ENCODE peak calls at places on chromosome 15, in six cellular contexts. Y, I, T, S, C and H are unnamed samples.

GRCh38 chr15:63040954-63041353 is 1.6 kb upstream of the TPM1 start:
- DNase-seq in I (no peak), C (no peak), Y (peak; percentile 41), S (no peak), T (peak; percentile 55), H (no peak)

GRCh38 chr15:62816342-62817059 is 226.0 kb upstream of the TPM1 start:
- DNase-seq in T (no peak), S (no peak), I (no peak), C (no peak), Y (no peak), H (no peak)

GRCh38 chr15:86373147-86373546 is 293.5 kb downstream of the AGBL1 start:
- DNase-seq in I (no peak), C (no peak), S (no peak), T (no peak), Y (no peak), H (no peak)

GRCh38 chr15:20352241-20353200 is 189.1 kb downstream of the GOLGA6L6 start:
- DNase-seq in Y (peak; percentile 10), I (no peak), S (no peak), T (no peak), C (peak; percentile 15), H (no peak)

GRCh38 chr15:78992416-78993256 is 47.8 kb upstream of the CTSH start:
- DNase-seq in T (peak; percentile 43), S (peak; percentile 24), C (peak; percentile 28), Y (no peak), I (no peak), H (no peak)

GRCh38 chr15:88057836-88058235 is 198.7 kb downstream of the NTRK3 start:
- DNase-seq in Y (no peak), S (no peak), T (no peak), C (no peak), I (no peak), H (no peak)

GRCh38 chr15:98160236-98160635 is 199.7 kb downstream of the ARRDC4 start:
- DNase-seq in S (peak; percentile 74), Y (no peak), C (peak; percentile 37), T (no peak), I (no peak), H (no peak)

GRCh38 chr15:70502576-70502975 is 260.8 kb downstream of the UACA start:
- DNase-seq in C (no peak), Y (no peak), S (no peak), T (no peak), I (no peak), H (no peak)

GRCh38 chr15:44289352-44289790 is 852 bp downstream of the GOLM2 start:
- DNase-seq in T (no peak), I (no peak), S (peak; percentile 23), C (no peak), Y (no peak), H (no peak)

GRCh38 chr15:98609144-98609852 is 39.0 kb upstream of the IGF1R start:
- DNase-seq in Y (no peak), I (no peak), S (no peak), C (no peak), T (no peak), H (no peak)

GRCh38 chr15:56978898-56979662 is 60.6 kb downstream of the TCF12 start:
- DNase-seq in Y (no peak), I (no peak), C (no peak), T (no peak), S (no peak), H (no peak)

GRCh38 chr15:98113357-98113756 is 152.9 kb downstream of the ARRDC4 start:
- DNase-seq in T (no peak), S (no peak), I (no peak), Y (no peak), C (no peak), H (no peak)

GRCh38 chr15:54365001-54365400 is 386.8 kb downstream of the UNC13C start:
- DNase-seq in C (no peak), I (no peak), Y (no peak), T (no peak), S (no peak), H (no peak)

GRCh38 chr15:48300038-48300437 is 31.2 kb upstream of the DUT start:
- DNase-seq in C (no peak), T (no peak), Y (no peak), S (no peak), I (no peak), H (no peak)

GRCh38 chr15:67415186-67415585 is 105.7 kb upstream of the C15orf61 start:
- DNase-seq in C (no peak), T (no peak), I (no peak), Y (no peak), S (no peak), H (no peak)

GRCh38 chr15:36682091-36682490 is 102.7 kb downstream of the CDIN1 start:
- DNase-seq in I (no peak), C (no peak), S (no peak), T (no peak), Y (no peak), H (no peak)

GRCh38 chr15:70045045-70045444 is 52.7 kb downstream of the TLE3 start:
- DNase-seq in Y (no peak), T (no peak), C (no peak), S (no peak), I (no peak), H (no peak)

GRCh38 chr15:97968380-97968779 is 7.9 kb downstream of the ARRDC4 start:
- DNase-seq in C (no peak), I (no peak), T (no peak), Y (no peak), S (no peak), H (no peak)

GRCh38 chr15:60118146-60118545 is 114.0 kb downstream of the FOXB1 start:
- DNase-seq in C (no peak), I (no peak), Y (no peak), S (no peak), T (no peak), H (no peak)

GRCh38 chr15:67125589-67126502 is 60.4 kb downstream of the SMAD3 start:
- DNase-seq in I (peak; percentile 75), Y (peak; percentile 61), S (no peak), C (no peak), T (peak; percentile 81), H (no peak)

GRCh38 chr15:81351651-81352050 is 22.4 kb downstream of the TMC3 start:
- DNase-seq in S (no peak), Y (no peak), C (no peak), I (no peak), T (no peak), H (no peak)

GRCh38 chr15:79582650-79583049 is 150.5 kb downstream of the MINAR1 start:
- DNase-seq in I (no peak), S (no peak), C (no peak), Y (no peak), T (no peak), H (no peak)

GRCh38 chr15:70111203-70112017 is 13.7 kb upstream of the TLE3 start:
- DNase-seq in Y (peak; percentile 73), C (no peak), I (peak; percentile 84), T (peak; percentile 84), S (peak; percentile 40), H (no peak)

GRCh38 chr15:70279096-70279495 is 181.4 kb upstream of the TLE3 start:
- DNase-seq in Y (no peak), C (no peak), I (no peak), S (no peak), T (no peak), H (no peak)

GRCh38 chr15:23869391-23869790 is 182.3 kb upstream of the NDN start:
- DNase-seq in I (peak; percentile 46), Y (peak; percentile 51), T (no peak), C (no peak), S (no peak), H (no peak)

GRCh38 chr15:50758712-50759205 is 6.7 kb downstream of the SPPL2A start:
- DNase-seq in T (no peak), S (no peak), C (no peak), I (no peak), Y (no peak), H (no peak)

GRCh38 chr15:96336643-96337353 is 6.3 kb downstream of the NR2F2 start:
- DNase-seq in S (no peak), C (no peak), I (no peak), T (no peak), Y (no peak), H (no peak)
- H3K27ac ChIP-seq in S (no peak overlapping the region), C (peak overlapping the region; percentile 33), I (peak overlapping the region; percentile 99), T (peak overlapping the region; percentile 92), Y (peak overlapping the region; percentile 95), H (no peak overlapping the region)

GRCh38 chr15:96346409-96346808 is 15.9 kb downstream of the NR2F2 start:
- DNase-seq in T (no peak), I (no peak), S (no peak), Y (no peak), C (no peak), H (no peak)
- H3K27ac ChIP-seq in T (peak overlapping the region; percentile 92), I (peak overlapping the region; percentile 99), S (no peak overlapping the region), Y (peak overlapping the region; percentile 42), C (no peak overlapping the region), H (no peak overlapping the region)

GRCh38 chr15:90967206-90967605 is 12.5 kb downstream of the RCCD1 start:
- DNase-seq in T (no peak), C (no peak), I (no peak), S (no peak), Y (no peak), H (no peak)
- H3K27ac ChIP-seq in T (no peak overlapping the region), C (no peak overlapping the region), I (no peak overlapping the region), S (no peak overlapping the region), Y (no peak overlapping the region), H (no peak overlapping the region)

GRCh38 chr15:39192376-39192775 is 388.5 kb upstream of the THBS1 start:
- DNase-seq in C (no peak), T (no peak), S (no peak), I (no peak), Y (no peak), H (no peak)
- H3K27ac ChIP-seq in C (no peak overlapping the region), T (no peak overlapping the region), S (no peak overlapping the region), I (no peak overlapping the region), Y (no peak overlapping the region), H (no peak overlapping the region)

GRCh38 chr15:92079047-92079446 is 225.5 kb downstream of the SLCO3A1 start:
- DNase-seq in C (no peak), I (no peak), T (no peak), Y (no peak), S (peak; percentile 51), H (no peak)

GRCh38 chr15:92083190-92083589 is 229.7 kb downstream of the SLCO3A1 start:
- DNase-seq in Y (no peak), T (no peak), S (no peak), C (no peak), I (no peak), H (no peak)

GRCh38 chr15:92079647-92080255 is 226.2 kb downstream of the SLCO3A1 start:
- DNase-seq in T (no peak), Y (no peak), I (no peak), C (no peak), S (no peak), H (no peak)

GRCh38 chr15:92078270-92078669 is 224.8 kb downstream of the SLCO3A1 start:
- DNase-seq in I (no peak), T (no peak), Y (no peak), C (no peak), S (no peak), H (no peak)

DNA sequence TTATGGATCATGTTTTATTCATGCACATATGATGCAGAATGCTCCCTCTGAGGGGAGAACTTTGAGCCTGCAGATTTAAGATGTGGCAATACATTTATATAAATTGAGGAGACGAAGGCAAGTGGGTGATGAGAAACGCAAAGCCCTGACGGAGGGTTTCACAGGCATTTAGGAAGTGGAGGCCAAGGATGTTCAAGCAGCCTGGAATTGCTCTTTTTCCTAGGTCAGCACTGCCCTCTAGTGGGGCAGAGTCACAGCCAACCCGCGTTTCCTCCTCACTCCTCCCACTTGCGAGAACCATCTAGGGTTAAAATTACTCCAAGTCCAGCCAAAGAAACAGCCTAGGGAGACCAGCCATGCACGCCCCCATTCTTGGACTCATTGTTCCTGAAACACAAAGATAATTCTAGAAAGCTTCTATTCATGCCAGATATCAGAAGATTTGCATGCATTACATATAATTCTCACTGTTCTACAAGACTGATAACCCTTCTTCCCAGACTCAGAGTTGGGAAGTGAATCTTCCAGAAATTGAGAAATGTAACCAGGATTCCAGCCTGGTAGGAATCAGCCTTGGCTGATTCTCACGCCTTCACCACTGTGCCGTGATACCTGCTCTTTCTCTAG is 228.8 kb downstream of the SLCO3A1 start:
- DNase-seq in C (peak; percentile 22), I (peak; percentile 84), T (peak; percentile 71), Y (peak; percentile 53), S (peak; percentile 59), H (peak; percentile 24)
- H3K27ac ChIP-seq in C (no peak overlapping the region), I (no peak overlapping the region), T (no peak overlapping the region), Y (no peak overlapping the region), S (no peak overlapping the region), H (no peak overlapping the region)